ENCODE peak calls at places on chromosome 21, in ten cellular contexts. I is fibroblast of mammary gland, A is AG04449, F is astrocyte of the spinal cord, C is cardiac muscle cell, G is Peyer's patch, O is ascending aorta, M is Panc1, D is keratinocyte, L is psoas muscle. B is an unnamed sample.
A peak's percentile ranks its signal among the peaks of the same experiment; 100 is the strongest.

GRCh38 chr21:39924577-39925308 is 57.5 kb downstream of the PCP4 start:
- DNase-seq in M (no peak), G (no peak), O (no peak), C (no peak), A (no peak), D (no peak), I (no peak), L (no peak), F (no peak), B (no peak)

GRCh38 chr21:41166947-41167346 is 1.0 kb upstream of the BACE2 start:
- DNase-seq in C (no peak), L (peak; percentile 45), D (no peak), I (no peak), O (no peak), G (no peak), A (no peak), F (no peak), M (no peak), B (no peak)

GRCh38 chr21:19987671-19988070 is 1010.5 kb upstream of the NCAM2 start:
- DNase-seq in D (no peak), A (no peak), G (no peak), I (no peak), O (no peak), M (no peak), C (no peak), F (no peak), L (no peak), B (no peak)

GRCh38 chr21:39523398-39523797 is 71.6 kb downstream of the SH3BGR start:
- DNase-seq in F (no peak), L (no peak), I (no peak), M (no peak), O (no peak), D (no peak), A (no peak), G (no peak), C (no peak), B (no peak)

GRCh38 chr21:29155118-29155932 is 24.9 kb downstream of the MAP3K7CL start:
- DNase-seq in D (no peak), A (peak; percentile 51), I (peak; percentile 78), C (peak; percentile 29), G (peak; percentile 46), M (no peak), L (peak; percentile 63), F (peak; percentile 70), O (no peak), B (no peak)

GRCh38 chr21:17105972-17106371 is 406.9 kb upstream of the CXADR start:
- DNase-seq in A (no peak), F (no peak), G (no peak), C (no peak), I (peak; percentile 5), O (no peak), D (no peak), L (no peak), M (no peak), B (no peak)

GRCh38 chr21:38645282-38645681 is 147.0 kb upstream of the ERG start:
- DNase-seq in A (peak; percentile 64), C (no peak), G (no peak), L (no peak), O (no peak), F (peak; percentile 87), D (peak; percentile 81), M (no peak), I (peak; percentile 93), B (peak; percentile 79)

GRCh38 chr21:30104246-30104645 is 62.4 kb downstream of the CLDN17 start:
- DNase-seq in F (no peak), A (no peak), O (no peak), D (no peak), I (no peak), C (no peak), G (no peak), L (no peak), M (no peak), B (no peak)

GRCh38 chr21:33115586-33116541 is 45.9 kb downstream of the OLIG1 start:
- DNase-seq in M (no peak), F (no peak), G (no peak), A (no peak), C (no peak), L (no peak), O (no peak), I (no peak), D (no peak), B (no peak)

GRCh38 chr21:36491191-36491916 is 11.4 kb upstream of the CLDN14 start:
- DNase-seq in O (no peak), I (peak; percentile 45), C (no peak), F (peak; percentile 86), G (no peak), A (peak; percentile 26), M (no peak), L (no peak), D (no peak), B (peak; percentile 6)
- H3K4me3 ChIP-seq in O (no peak overlapping the region), I (no peak overlapping the region), C (no peak overlapping the region), F (no peak overlapping the region), G (no peak overlapping the region), A (no peak overlapping the region), M (no peak overlapping the region), L (no peak overlapping the region), D (no peak overlapping the region), B (no peak overlapping the region)

GRCh38 chr21:42796327-42797062 is 82.8 kb downstream of the WDR4 start:
- DNase-seq in O (no peak), A (no peak), G (no peak), L (no peak), M (no peak), D (no peak), I (no peak), C (no peak), F (no peak), B (no peak)

GRCh38 chr21:42797522-42797921 is 81.8 kb downstream of the WDR4 start:
- DNase-seq in G (no peak), D (no peak), A (no peak), M (no peak), I (no peak), F (no peak), L (no peak), C (no peak), O (no peak), B (no peak)

GRCh38 chr21:42798106-42798505 is 81.2 kb downstream of the WDR4 start:
- DNase-seq in A (no peak), F (no peak), M (no peak), C (no peak), O (no peak), L (no peak), I (no peak), D (no peak), G (no peak), B (no peak)

GRCh38 chr21:42799948-42800347 is 79.4 kb downstream of the WDR4 start:
- DNase-seq in O (no peak), D (no peak), M (no peak), I (no peak), F (no peak), L (no peak), G (no peak), C (no peak), A (no peak), B (no peak)

GRCh38 chr21:42799516-42799915 is 79.8 kb downstream of the WDR4 start:
- DNase-seq in A (no peak), F (no peak), M (no peak), C (no peak), G (no peak), D (peak; percentile 21), O (no peak), I (peak; percentile 6), L (no peak), B (no peak)
- H3K4me3 ChIP-seq in A (no peak overlapping the region), F (no peak overlapping the region), M (no peak overlapping the region), C (no peak overlapping the region), G (no peak overlapping the region), D (no peak overlapping the region), O (no peak overlapping the region), I (no peak overlapping the region), L (no peak overlapping the region), B (no peak overlapping the region)

DNA sequence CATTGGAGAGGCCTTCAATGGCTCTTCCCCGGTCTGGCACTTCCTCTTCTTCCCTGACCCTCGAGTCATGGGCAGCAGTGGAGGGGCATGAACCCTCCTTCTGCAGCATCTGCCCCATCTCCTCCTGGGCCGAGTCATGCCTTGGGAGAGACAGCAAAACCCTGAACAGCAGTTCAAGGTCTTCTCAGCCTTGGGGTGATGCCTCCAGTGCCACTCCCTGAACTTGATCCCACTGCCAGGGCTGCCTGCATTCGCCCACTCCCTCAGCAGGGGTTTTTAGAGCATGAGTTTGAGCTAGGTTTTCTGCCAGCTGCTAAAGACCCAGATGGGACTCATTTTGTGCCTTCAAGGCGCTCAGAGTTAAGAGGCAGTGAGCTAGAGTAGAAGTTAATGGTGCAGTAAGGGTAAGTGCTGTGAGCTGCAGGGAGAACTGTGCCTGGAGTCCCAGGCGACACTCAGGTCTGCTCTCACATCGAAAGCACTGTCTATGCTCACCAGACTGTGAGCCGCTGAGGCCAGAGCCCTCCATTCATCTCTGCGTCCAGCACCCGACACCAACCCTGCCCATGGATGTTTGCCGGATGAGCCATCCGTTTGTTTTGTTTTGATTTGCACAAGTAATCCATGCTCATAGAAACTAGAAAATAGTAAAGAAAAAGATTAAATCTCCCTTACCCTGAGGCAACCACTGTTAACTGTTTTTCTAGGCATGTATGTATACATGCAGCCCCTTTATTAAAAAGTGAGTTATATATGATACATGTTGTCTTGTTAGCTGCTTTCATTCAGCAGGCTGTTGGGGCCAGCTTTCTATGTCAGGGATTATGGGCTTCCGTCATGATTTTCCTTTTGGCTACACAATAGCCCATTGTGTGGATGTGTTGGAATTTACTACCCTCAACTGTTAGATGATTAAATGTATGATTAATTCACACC is 67.9 kb downstream of the VPS26C start:
- DNase-seq in L (no peak), I (no peak), F (peak; percentile 74), M (peak; percentile 17), D (no peak), A (no peak), C (no peak), O (no peak), G (no peak), B (no peak)
- H3K4me3 ChIP-seq in L (no peak overlapping the region), I (no peak overlapping the region), F (no peak overlapping the region), M (no peak overlapping the region), D (no peak overlapping the region), A (no peak overlapping the region), C (no peak overlapping the region), O (no peak overlapping the region), G (no peak overlapping the region), B (no peak overlapping the region)

GRCh38 chr21:43912910-43913309 is 47.9 kb downstream of the AGPAT3 start:
- DNase-seq in I (no peak), C (no peak), D (no peak), L (no peak), O (no peak), G (no peak), M (no peak), A (no peak), F (no peak), B (no peak)

GRCh38 chr21:43911935-43912487 is 47.0 kb downstream of the AGPAT3 start:
- DNase-seq in M (no peak), C (no peak), A (no peak), F (no peak), L (no peak), G (peak; percentile 42), O (no peak), I (no peak), D (no peak), B (no peak)

GRCh38 chr21:43909736-43910455 is 44.9 kb downstream of the AGPAT3 start:
- DNase-seq in M (no peak), C (no peak), D (no peak), L (no peak), A (no peak), G (peak; percentile 48), F (no peak), I (no peak), O (no peak), B (no peak)

GRCh38 chr21:43910460-43910859 is 45.4 kb downstream of the AGPAT3 start:
- DNase-seq in I (no peak), F (no peak), C (no peak), O (no peak), A (no peak), L (no peak), M (no peak), G (peak; percentile 14), D (no peak), B (no peak)

GRCh38 chr21:43911015-43911934 is 46.3 kb downstream of the AGPAT3 start:
- DNase-seq in L (no peak), C (no peak), I (peak; percentile 36), M (no peak), F (no peak), O (no peak), D (no peak), A (no peak), G (peak; percentile 80), B (no peak)
- H3K4me3 ChIP-seq in L (no peak overlapping the region), C (no peak overlapping the region), I (no peak overlapping the region), M (no peak overlapping the region), F (no peak overlapping the region), O (no peak overlapping the region), D (no peak overlapping the region), A (no peak overlapping the region), G (no peak overlapping the region), B (no peak overlapping the region)